ENCODE peak calls at places on chromosomes 6 and 20, in nine cellular contexts. D is AG04450, E is OCI-LY7, A is WTC11, N is spleen, T is heart left ventricle, V is AG09309, B is ovary, K is left ventricle myocardium inferior. Y is an unnamed sample.

GRCh38 chr6:92779758-92780157 is 639.6 kb downstream of the EPHA7 start:
- DNase-seq in N (no peak), T (no peak), V (no peak), D (peak; percentile 8), E (no peak), K (no peak), A (no peak), B (peak; percentile 11), Y (no peak)

GRCh38 chr6:151440930-151441329 is 11.0 kb downstream of the RMND1 start:
- DNase-seq in E (peak; percentile 16), K (no peak), N (no peak), T (no peak), B (no peak), D (no peak), A (no peak), V (no peak), Y (no peak)

GRCh38 chr6:150934380-150934779 is 68.9 kb downstream of the MTHFD1L start:
- DNase-seq in N (no peak), K (no peak), V (peak; percentile 90), D (no peak), E (no peak), A (no peak), T (no peak), B (no peak), Y (no peak)

GRCh38 chr6:136753624-136754023 is 38.7 kb downstream of the MAP3K5 start:
- DNase-seq in A (no peak), T (no peak), E (no peak), K (no peak), N (peak; percentile 75), V (no peak), B (no peak), D (no peak), Y (no peak)

GRCh38 chr6:116990679-116991078 is 113.6 kb downstream of the RFX6 start:
- DNase-seq in E (no peak), N (no peak), B (no peak), T (no peak), V (no peak), K (no peak), D (no peak), A (no peak), Y (no peak)

GRCh38 chr20:15069355-15069754 is 731.9 kb upstream of the FLRT3 start:
- DNase-seq in V (no peak), T (no peak), B (no peak), A (no peak), D (no peak), E (no peak), N (no peak), K (no peak), Y (no peak)

GRCh38 chr6:70414813-70415212 is 1.5 kb downstream of the FAM135A start:
- DNase-seq in B (no peak), A (no peak), V (no peak), D (no peak), N (no peak), T (no peak), E (peak; percentile 6), K (no peak), Y (no peak)

GRCh38 chr6:110878751-110879539 is 4.4 kb downstream of the AMD1 start:
- DNase-seq in A (peak; percentile 48), K (no peak), V (no peak), D (peak; percentile 20), B (no peak), E (peak; percentile 54), T (no peak), N (no peak), Y (no peak)

GRCh38 chr20:37302981-37303380 is 13.5 kb downstream of the MANBAL start:
- DNase-seq in T (no peak), A (no peak), B (no peak), E (no peak), K (no peak), D (no peak), V (no peak), N (no peak), Y (no peak)

GRCh38 chr6:150492941-150493340 is 106.7 kb upstream of the PLEKHG1 start:
- DNase-seq in T (no peak), N (no peak), K (no peak), A (no peak), B (no peak), E (no peak), D (no peak), V (no peak), Y (no peak)

GRCh38 chr6:36624461-36625160 is 30.4 kb downstream of the SRSF3 start:
- DNase-seq in T (no peak), B (no peak), A (peak; percentile 2), N (no peak), E (no peak), D (no peak), K (no peak), V (no peak), Y (no peak)

GRCh38 chr20:14264869-14265268 is 72.5 kb downstream of the FLRT3 start:
- DNase-seq in A (no peak), B (no peak), T (no peak), D (no peak), E (no peak), N (no peak), K (no peak), V (peak; percentile 13), Y (no peak)

GRCh38 chr6:1809359-1809988 is 199.8 kb downstream of the FOXC1 start:
- DNase-seq in N (no peak), T (no peak), B (no peak), K (no peak), A (no peak), V (no peak), D (no peak), E (no peak), Y (no peak)
- TF ChIP-seq CTCF in N (no peak), T (no peak), B (no peak), K (no peak), A (no peak), V (no peak), D (no peak), E (no peak), Y (no peak)

DNA sequence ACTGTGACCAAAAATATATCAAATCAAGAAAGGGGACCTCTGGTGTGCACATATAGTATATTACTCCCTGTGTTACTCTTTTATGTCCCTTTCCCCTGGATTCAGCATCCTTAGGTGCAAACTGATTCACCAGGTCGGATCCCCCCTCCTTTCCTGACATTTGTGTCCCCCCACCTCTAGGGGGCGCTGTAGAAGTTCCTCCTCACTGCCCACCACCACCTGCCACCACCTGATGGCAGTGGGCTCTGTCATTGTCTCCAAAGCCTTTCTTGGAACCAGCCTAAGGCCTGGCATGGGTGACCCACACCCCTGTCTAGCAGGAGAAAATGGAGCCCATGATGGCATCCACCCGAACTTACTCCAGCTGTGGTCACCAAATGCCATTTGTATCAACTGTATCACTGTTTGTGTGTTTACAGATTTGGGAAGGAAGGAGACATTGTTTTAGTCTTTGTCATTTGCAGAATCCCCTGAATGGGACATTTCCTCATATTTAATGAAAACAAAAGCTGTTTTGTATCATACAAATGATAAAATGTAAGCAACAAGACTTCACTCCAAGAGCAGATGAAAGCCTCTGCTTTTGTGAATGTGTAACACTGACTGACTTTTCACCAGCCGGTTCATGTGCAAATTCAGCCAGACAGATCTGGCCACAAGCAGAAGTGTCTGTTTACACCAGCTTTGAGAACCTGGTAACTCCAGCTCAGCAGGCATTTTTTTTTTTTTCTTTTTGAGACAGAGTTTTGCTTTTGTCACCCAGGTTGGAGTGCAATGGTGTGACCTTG is 66.2 kb downstream of the ARMC2 start:
- DNase-seq in E (peak; percentile 64), V (no peak), N (no peak), B (no peak), D (peak; percentile 23), A (peak; percentile 74), K (no peak), T (no peak), Y (no peak)
- TF ChIP-seq CTCF in E (peak; percentile 98), V (peak; percentile 44), N (peak; percentile 28), B (no peak), D (peak; percentile 48), A (peak; percentile 96), K (peak; percentile 43), T (peak; percentile 12), Y (peak; percentile 3)

GRCh38 chr6:138500045-138500665 is 861 bp upstream of the NHSL1 start:
- DNase-seq in T (no peak), A (no peak), B (no peak), D (no peak), N (no peak), E (no peak), V (no peak), K (no peak), Y (no peak)

GRCh38 chr6:138503881-138504680 is 4.8 kb upstream of the NHSL1 start:
- DNase-seq in A (no peak), B (no peak), N (no peak), D (no peak), E (no peak), T (no peak), V (no peak), K (no peak), Y (no peak)

GRCh38 chr6:138504764-138505689 is 5.7 kb upstream of the NHSL1 start:
- DNase-seq in E (no peak), B (no peak), V (no peak), A (no peak), T (no peak), D (no peak), N (no peak), K (no peak), Y (no peak)

GRCh38 chr6:138500867-138501446 is 1.7 kb upstream of the NHSL1 start:
- DNase-seq in A (no peak), D (no peak), N (no peak), E (no peak), V (no peak), B (no peak), K (no peak), T (no peak), Y (no peak)

DNA sequence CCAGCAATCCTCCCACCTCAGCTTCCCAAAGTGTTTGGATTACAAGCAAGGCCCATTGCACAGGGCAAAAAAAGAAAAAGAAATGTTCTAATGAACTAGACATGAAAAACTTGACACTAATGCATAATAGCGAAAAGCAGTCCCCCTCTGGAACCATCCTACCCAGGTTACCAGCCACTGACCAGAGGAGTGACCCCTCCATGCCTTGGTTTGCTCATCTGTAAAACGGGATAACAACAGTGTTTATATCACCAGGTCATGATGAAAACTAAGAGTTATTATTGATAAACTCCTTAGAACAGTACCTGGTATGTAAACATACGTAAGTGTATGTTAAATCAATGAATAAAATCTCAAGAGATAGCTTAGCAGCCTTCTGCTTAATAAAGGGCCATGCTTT is 3.3 kb upstream of the NHSL1 start:
- DNase-seq in K (no peak), A (no peak), V (no peak), D (no peak), T (no peak), E (no peak), N (no peak), B (no peak), Y (no peak)
- TF ChIP-seq CTCF in K (no peak), A (no peak), V (no peak), D (no peak), T (no peak), E (no peak), N (no peak), B (no peak), Y (no peak)

DNA sequence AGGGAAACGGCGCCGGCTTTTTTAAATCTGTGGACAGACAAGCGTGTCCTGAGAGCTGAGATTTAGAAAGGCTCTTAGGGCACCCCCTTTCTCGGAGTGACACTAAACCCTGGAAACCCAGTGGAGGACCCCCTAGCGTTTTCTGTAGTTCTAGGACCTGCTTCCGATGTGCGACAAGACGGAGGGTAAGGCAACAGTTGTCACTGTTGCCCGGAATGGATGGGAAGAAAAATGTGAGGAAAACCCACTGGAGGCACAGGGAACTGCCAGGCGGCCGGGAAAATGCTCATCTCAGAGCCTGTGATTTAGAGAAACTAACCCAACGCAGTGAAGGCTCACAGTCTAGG is 551 bp upstream of the ATP5F1E start:
- DNase-seq in T (no peak), A (no peak), N (no peak), K (no peak), B (no peak), D (no peak), V (no peak), E (no peak), Y (no peak)
- TF ChIP-seq CTCF in T (no peak), A (no peak), N (no peak), K (peak; percentile 37), B (peak; percentile 8), D (peak; percentile 23), V (no peak), E (peak; percentile 56), Y (peak; percentile 10)